ENCODE peak calls at places on chromosomes 13 and 19, in seven cellular contexts. L is tibial nerve, W is IMR-90, S is WERI-Rb-1, D is PC-3, G is body of pancreas, E is Peyer's patch. F is an unnamed sample.

GRCh38 chr13:78137404-78138142 is 218.9 kb upstream of the EDNRB start:
- DNase-seq in W (peak), L (no peak), S (peak), E (no peak), G (peak), D (peak), F (peak)

GRCh38 chr13:80340643-80341097 is 256 bp downstream of the SPRY2 start:
- DNase-seq in E (no peak), S (no peak), L (no peak), W (peak), G (no peak), D (no peak), F (peak)

GRCh38 chr19:40056505-40056904 is 474 bp upstream of the ZNF780B start:
- DNase-seq in G (no peak), D (no peak), L (no peak), S (no peak), E (no peak), W (no peak), F (no peak)

GRCh38 chr19:39296055-39296645 is at the start of gene IFNL1:
- DNase-seq in S (no peak), E (no peak), G (no peak), L (no peak), D (no peak), W (no peak), F (no peak)

GRCh38 chr13:67023088-67023893 is 206.8 kb downstream of the PCDH9 start:
- DNase-seq in W (peak), E (no peak), D (peak), G (peak), S (no peak), L (no peak), F (no peak)

GRCh38 chr13:74930402-74931165 is 551.4 kb downstream of the TBC1D4 start:
- DNase-seq in D (peak), S (no peak), G (no peak), W (peak), L (no peak), E (no peak), F (no peak)

GRCh38 chr19:10113964-10114650 is 2.6 kb downstream of the P2RY11 start:
- DNase-seq in E (no peak), L (no peak), S (no peak), D (peak), G (no peak), W (no peak), F (no peak)

GRCh38 chr13:112510002-112510780 is 77.8 kb downstream of the TUBGCP3 start:
- DNase-seq in E (no peak), D (peak), S (peak), G (peak), L (no peak), W (peak), F (no peak)

GRCh38 chr13:110298566-110299321 is 8.2 kb downstream of the COL4A1 start:
- DNase-seq in E (no peak), W (no peak), L (no peak), G (no peak), S (no peak), D (no peak), F (no peak)

GRCh38 chr19:1409204-1410005 is 2.0 kb downstream of the DAZAP1 start:
- DNase-seq in L (no peak), S (no peak), E (no peak), W (no peak), G (no peak), D (no peak), F (no peak)

GRCh38 chr19:48271531-48272151 is 1.8 kb downstream of the ZNF114 start:
- DNase-seq in E (no peak), G (peak), L (no peak), S (no peak), W (peak), D (peak), F (peak)

GRCh38 chr13:72585254-72585653 is 142.2 kb downstream of the MZT1 start:
- DNase-seq in D (no peak), E (no peak), S (no peak), G (no peak), W (no peak), L (no peak), F (no peak)

GRCh38 chr19:49447485-49448431 is 3.9 kb downstream of the PIH1D1 start:
- DNase-seq in W (peak), S (peak), L (no peak), G (peak), E (no peak), D (no peak), F (no peak)

GRCh38 chr19:48819366-48819816 is 8.6 kb upstream of the BCAT2 start:
- DNase-seq in G (peak), L (peak), D (peak), S (no peak), W (peak), E (peak), F (no peak)

GRCh38 chr13:43802511-43802910 is 15.7 kb upstream of the ENOX1 start:
- DNase-seq in S (no peak), E (no peak), G (no peak), W (no peak), L (no peak), D (peak), F (no peak)

GRCh38 chr19:15418112-15418587 is 638 bp downstream of the AKAP8L start:
- DNase-seq in L (no peak), E (no peak), D (peak), S (peak), G (peak), W (no peak), F (no peak)

GRCh38 chr19:2974342-2974932 is 2.9 kb upstream of the TLE6 start:
- DNase-seq in L (peak), D (no peak), S (peak), W (no peak), E (no peak), G (peak), F (no peak)

GRCh38 chr19:49214701-49215100 is 57.1 kb downstream of the TRPM4 start:
- DNase-seq in S (no peak), W (no peak), L (no peak), E (no peak), D (no peak), G (no peak), F (no peak)

GRCh38 chr19:7415163-7415856 is 66.6 kb downstream of the ARHGEF18 start:
- DNase-seq in E (no peak), W (peak), S (no peak), L (no peak), D (no peak), G (peak), F (no peak)

GRCh38 chr13:98910501-98910951 is 67.3 kb downstream of the DOCK9 start:
- DNase-seq in W (peak), D (peak), E (no peak), G (no peak), L (no peak), S (no peak), F (no peak)

GRCh38 chr13:34201050-34201913 is 383.3 kb downstream of the RFC3 start:
- DNase-seq in S (no peak), L (no peak), D (peak), G (peak), E (no peak), W (peak), F (no peak)

GRCh38 chr13:78183737-78184136 is 265.1 kb upstream of the EDNRB start:
- DNase-seq in S (no peak), D (no peak), W (peak), G (no peak), L (no peak), E (no peak), F (no peak)

GRCh38 chr19:1767464-1767933 is 14.2 kb downstream of the ONECUT3 start:
- DNase-seq in D (peak), L (no peak), E (peak), W (no peak), G (peak), S (peak), F (peak)

GRCh38 chr19:39144487-39145071 is 19.0 kb downstream of the PAK4 start:
- DNase-seq in W (peak), D (no peak), L (no peak), G (no peak), E (no peak), S (no peak), F (no peak)

GRCh38 chr13:94233401-94233800 is 246.1 kb downstream of the DCT start:
- DNase-seq in L (no peak), W (peak), G (peak), E (no peak), D (peak), S (no peak), F (no peak)

GRCh38 chr19:44548736-44549135 is 19.3 kb upstream of the CEACAM20 start:
- DNase-seq in L (no peak), W (peak), E (no peak), S (no peak), G (no peak), D (peak), F (no peak)

DNA sequence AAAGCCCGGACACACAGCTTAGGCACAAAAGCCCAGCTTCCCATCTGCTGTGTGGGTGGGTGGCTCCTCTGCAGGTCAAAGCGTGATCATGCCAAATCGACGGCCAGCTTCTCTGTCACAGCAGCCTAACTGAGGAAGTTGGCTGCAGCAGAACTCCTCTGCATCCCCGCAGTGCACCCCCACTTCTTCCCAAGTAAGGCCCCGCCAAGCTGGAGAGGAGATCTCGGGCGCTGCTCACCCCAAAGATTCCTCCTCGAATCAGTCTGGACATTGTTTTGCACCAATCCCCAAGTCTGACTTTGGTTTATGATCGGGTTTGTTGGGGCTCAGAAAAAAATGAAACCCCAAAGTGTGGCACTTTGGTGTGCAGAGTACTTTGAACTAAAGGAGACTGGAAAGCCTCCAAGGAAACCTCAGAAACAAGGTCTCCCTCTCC is 19.7 kb upstream of the CPB2 start:
- DNase-seq in D (no peak), E (no peak), W (no peak), G (no peak), L (no peak), S (no peak), F (peak)
- TF ChIP-seq CTCF in D (no peak), E (no peak), W (no peak), G (no peak), L (no peak), S (no peak), F (no peak)

GRCh38 chr13:31245974-31246373 is 46.2 kb downstream of the B3GLCT start:
- DNase-seq in E (no peak), W (no peak), S (no peak), L (no peak), D (no peak), G (no peak), F (no peak)

GRCh38 chr13:31246918-31247317 is 47.1 kb downstream of the B3GLCT start:
- DNase-seq in E (no peak), S (no peak), L (no peak), W (no peak), G (no peak), D (peak), F (no peak)

GRCh38 chr13:31249140-31249539 is 49.4 kb downstream of the B3GLCT start:
- DNase-seq in G (no peak), S (no peak), L (no peak), W (no peak), E (no peak), D (no peak), F (no peak)

GRCh38 chr13:31248361-31248760 is 48.6 kb downstream of the B3GLCT start:
- DNase-seq in L (no peak), S (no peak), D (no peak), G (no peak), W (no peak), E (no peak), F (no peak)

GRCh38 chr13:31250435-31250834 is 50.7 kb downstream of the B3GLCT start:
- DNase-seq in D (no peak), W (no peak), L (no peak), G (no peak), S (no peak), E (no peak), F (no peak)
- TF ChIP-seq CTCF in D (no peak), W (no peak), L (no peak), G (no peak), S (no peak), E (no peak), F (no peak)

GRCh38 chr13:30933334-30933681 is 852 bp downstream of the TEX26 start:
- DNase-seq in E (no peak), D (no peak), L (no peak), G (no peak), W (no peak), S (no peak), F (no peak)
- TF ChIP-seq CTCF in E (no peak), D (no peak), L (no peak), G (no peak), W (no peak), S (no peak), F (no peak)

DNA sequence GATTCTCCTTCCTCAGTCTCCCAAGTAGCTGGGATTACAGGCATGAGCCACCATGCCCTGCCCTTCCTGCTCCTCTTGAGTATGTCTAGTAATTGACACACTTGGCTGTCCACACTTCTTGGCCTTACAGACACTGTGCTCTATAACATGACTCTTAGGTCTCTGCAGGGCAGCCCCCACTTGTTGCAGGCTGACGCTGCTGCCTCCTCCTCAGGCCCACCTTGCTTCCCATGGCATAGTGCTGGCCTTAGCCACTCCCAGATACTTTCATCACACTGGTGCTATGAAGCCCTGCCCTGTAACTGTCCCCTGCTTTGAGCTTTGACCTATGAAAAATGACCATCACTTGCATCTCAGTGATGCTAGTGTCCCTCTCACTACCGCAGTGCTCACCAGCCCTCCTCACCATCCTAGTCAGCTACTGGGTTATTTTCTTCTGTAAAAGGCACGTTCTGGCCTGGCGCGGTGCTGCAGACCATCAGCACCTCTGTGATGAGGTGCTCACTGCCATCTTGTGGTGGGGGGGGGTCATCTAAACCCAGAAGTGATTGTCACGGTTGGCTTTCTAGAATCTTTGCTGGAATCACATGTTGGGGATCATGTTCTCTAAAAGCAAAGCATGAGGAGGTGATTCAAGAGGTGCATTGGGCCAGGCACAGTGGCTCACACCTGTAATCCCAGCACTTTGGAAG is 9.8 kb downstream of the ERICH4 start:
- DNase-seq in G (no peak), E (no peak), S (no peak), L (no peak), W (no peak), D (no peak), F (no peak)
- TF ChIP-seq CTCF in G (no peak), E (no peak), S (no peak), L (no peak), W (no peak), D (no peak), F (no peak)

GRCh38 chr13:103772576-103772975 is 706.4 kb upstream of the SLC10A2 start:
- DNase-seq in G (no peak), S (peak), E (no peak), D (peak), L (no peak), W (no peak), F (no peak)
- TF ChIP-seq CTCF in G (no peak), S (peak), E (no peak), D (peak), L (no peak), W (no peak), F (no peak)

GRCh38 chr13:62014299-62014698 is 598.6 kb upstream of the PCDH20 start:
- DNase-seq in W (peak), E (no peak), L (no peak), D (peak), S (no peak), G (no peak), F (no peak)
- TF ChIP-seq CTCF in W (no peak), E (no peak), L (peak), D (peak), S (no peak), G (no peak), F (no peak)

F was measured in activated B cell treated with CpG ODN at 0.5 μM for 24 hours.